ENCODE peak calls at places on chromosomes 4 and X, in five cellular contexts. One of them, this sample, is unnamed.

GRCh38 chr4:98468744-98469143 is 189.7 kb downstream of the TSPAN5 start:
- DNase-seq in pancreas: no peak
- DNase-seq in cardiac muscle cell: no peak
- DNase-seq in cardiac fibroblast: peak; percentile 78
- DNase-seq in lung: no peak
- DNase-seq in this sample: no peak

GRCh38 chr4:38757945-38758344 is 24.8 kb downstream of the TLR10 start:
- DNase-seq in pancreas: no peak
- DNase-seq in cardiac muscle cell: peak; percentile 10
- DNase-seq in cardiac fibroblast: no peak
- DNase-seq in lung: no peak
- DNase-seq in this sample: no peak

GRCh38 chr4:46505131-46505530 is 115.2 kb upstream of the GABRA2 start:
- DNase-seq in pancreas: no peak
- DNase-seq in cardiac muscle cell: no peak
- DNase-seq in cardiac fibroblast: no peak
- DNase-seq in lung: no peak
- DNase-seq in this sample: no peak

GRCh38 chr4:98969813-98970212 is 25.7 kb upstream of the METAP1 start:
- DNase-seq in pancreas: no peak
- DNase-seq in cardiac muscle cell: no peak
- DNase-seq in cardiac fibroblast: no peak
- DNase-seq in lung: no peak
- DNase-seq in this sample: no peak

GRCh38 chr4:87196927-87197326 is 23.5 kb downstream of the KLHL8 start:
- DNase-seq in pancreas: no peak
- DNase-seq in cardiac muscle cell: no peak
- DNase-seq in cardiac fibroblast: no peak
- DNase-seq in lung: no peak
- DNase-seq in this sample: no peak

GRCh38 chr4:11698846-11699590 is 270.3 kb upstream of the HS3ST1 start:
- DNase-seq in pancreas: no peak
- DNase-seq in cardiac muscle cell: no peak
- DNase-seq in cardiac fibroblast: peak; percentile 35
- DNase-seq in lung: no peak
- DNase-seq in this sample: no peak

GRCh38 chrX:131987252-131987651 is 35.9 kb upstream of the STK26 start:
- DNase-seq in pancreas: no peak
- DNase-seq in cardiac muscle cell: no peak
- DNase-seq in cardiac fibroblast: no peak
- DNase-seq in lung: no peak
- DNase-seq in this sample: no peak

GRCh38 chrX:71168134-71168533 is 23.5 kb downstream of the NLGN3 start:
- DNase-seq in pancreas: no peak
- DNase-seq in cardiac muscle cell: no peak
- DNase-seq in cardiac fibroblast: no peak
- DNase-seq in lung: no peak
- DNase-seq in this sample: no peak

GRCh38 chr4:47122592-47123291 is 91.4 kb downstream of the GABRB1 start:
- DNase-seq in pancreas: no peak
- DNase-seq in cardiac muscle cell: peak; percentile 78
- DNase-seq in cardiac fibroblast: peak; percentile 85
- DNase-seq in lung: peak; percentile 52
- DNase-seq in this sample: peak; percentile 68

GRCh38 chr4:144667500-144667899 is 21.5 kb downstream of the HHIP start:
- DNase-seq in pancreas: no peak
- DNase-seq in cardiac muscle cell: no peak
- DNase-seq in cardiac fibroblast: peak; percentile 45
- DNase-seq in lung: no peak
- DNase-seq in this sample: no peak

GRCh38 chrX:1657367-1658082 is 42.7 kb downstream of the ASMT start:
- DNase-seq in pancreas: no peak
- DNase-seq in cardiac muscle cell: peak; percentile 2
- DNase-seq in cardiac fibroblast: peak; percentile 36
- DNase-seq in lung: no peak
- DNase-seq in this sample: no peak

GRCh38 chrX:39938466-39938865 is 159.3 kb downstream of the BCOR start:
- DNase-seq in pancreas: no peak
- DNase-seq in cardiac muscle cell: no peak
- DNase-seq in cardiac fibroblast: no peak
- DNase-seq in lung: no peak
- DNase-seq in this sample: no peak

GRCh38 chr4:123017636-123018390 is 95.4 kb upstream of the NUDT6 start:
- DNase-seq in pancreas: no peak
- DNase-seq in cardiac muscle cell: no peak
- DNase-seq in cardiac fibroblast: peak; percentile 70
- DNase-seq in lung: no peak
- DNase-seq in this sample: no peak

GRCh38 chrX:96611619-96612362 is 72.9 kb upstream of the DIAPH2 start:
- DNase-seq in pancreas: no peak
- DNase-seq in cardiac muscle cell: no peak
- DNase-seq in cardiac fibroblast: peak; percentile 19
- DNase-seq in lung: no peak
- DNase-seq in this sample: no peak

GRCh38 chr4:162909952-162910351 is 256.7 kb downstream of the NAF1 start:
- DNase-seq in pancreas: no peak
- DNase-seq in cardiac muscle cell: no peak
- DNase-seq in cardiac fibroblast: no peak
- DNase-seq in lung: no peak
- DNase-seq in this sample: no peak

GRCh38 chr4:33104190-33104773 is 2384.1 kb downstream of the PCDH7 start:
- DNase-seq in pancreas: no peak
- DNase-seq in cardiac muscle cell: no peak
- DNase-seq in cardiac fibroblast: no peak
- DNase-seq in lung: no peak
- DNase-seq in this sample: no peak

GRCh38 chr4:125334936-125335335 is 20.2 kb downstream of the FAT4 start:
- DNase-seq in pancreas: no peak
- DNase-seq in cardiac muscle cell: no peak
- DNase-seq in cardiac fibroblast: no peak
- DNase-seq in lung: no peak
- DNase-seq in this sample: no peak

GRCh38 chr4:123673971-123674370 is 277.4 kb downstream of the SPRY1 start:
- DNase-seq in pancreas: no peak
- DNase-seq in cardiac muscle cell: no peak
- DNase-seq in cardiac fibroblast: no peak
- DNase-seq in lung: no peak
- DNase-seq in this sample: no peak

GRCh38 chrX:4925911-4926310 is 1212.5 kb upstream of the PRKX start:
- DNase-seq in pancreas: no peak
- DNase-seq in cardiac muscle cell: no peak
- DNase-seq in cardiac fibroblast: no peak
- DNase-seq in lung: no peak
- DNase-seq in this sample: no peak

GRCh38 chrX:153554519-153555167 is 37.2 kb downstream of the ATP2B3 start:
- DNase-seq in pancreas: peak; percentile 83
- DNase-seq in cardiac muscle cell: peak; percentile 53
- DNase-seq in cardiac fibroblast: peak; percentile 56
- DNase-seq in lung: peak; percentile 60
- DNase-seq in this sample: peak; percentile 13

GRCh38 chrX:9786839-9787635 is 808 bp downstream of the SHROOM2 start:
- DNase-seq in pancreas: peak; percentile 68
- DNase-seq in cardiac muscle cell: peak; percentile 68
- DNase-seq in cardiac fibroblast: no peak
- DNase-seq in lung: no peak
- DNase-seq in this sample: no peak

GRCh38 chr4:52984469-52984868 is 122.4 kb downstream of the RASL11B start:
- DNase-seq in pancreas: no peak
- DNase-seq in cardiac muscle cell: no peak
- DNase-seq in cardiac fibroblast: peak; percentile 38
- DNase-seq in lung: no peak
- DNase-seq in this sample: no peak

GRCh38 chr4:99968330-99968729 is 18.3 kb upstream of the H2AZ1 start:
- DNase-seq in pancreas: no peak
- DNase-seq in cardiac muscle cell: no peak
- DNase-seq in cardiac fibroblast: no peak
- DNase-seq in lung: no peak
- DNase-seq in this sample: peak; percentile 76

GRCh38 chr4:24778427-24779225 is 16.7 kb upstream of the SOD3 start:
- DNase-seq in pancreas: no peak
- DNase-seq in cardiac muscle cell: no peak
- DNase-seq in cardiac fibroblast: peak; percentile 99
- DNase-seq in lung: no peak
- DNase-seq in this sample: peak; percentile 94

GRCh38 chr4:7806080-7806630 is 133.5 kb downstream of the AFAP1 start:
- DNase-seq in pancreas: no peak
- DNase-seq in cardiac muscle cell: peak; percentile 58
- DNase-seq in cardiac fibroblast: peak; percentile 95
- DNase-seq in lung: peak; percentile 59
- DNase-seq in this sample: no peak

GRCh38 chr4:88817740-88818139 is 120.1 kb upstream of the NAP1L5 start:
- DNase-seq in pancreas: no peak
- DNase-seq in cardiac muscle cell: no peak
- DNase-seq in cardiac fibroblast: no peak
- DNase-seq in lung: no peak
- DNase-seq in this sample: no peak

GRCh38 chr4:88823058-88823919 is 125.7 kb upstream of the NAP1L5 start:
- DNase-seq in pancreas: peak; percentile 75
- DNase-seq in cardiac muscle cell: peak; percentile 95
- DNase-seq in cardiac fibroblast: peak; percentile 99
- DNase-seq in lung: peak; percentile 89
- DNase-seq in this sample: peak; percentile 90

GRCh38 chr4:88818650-88819470 is 121.2 kb upstream of the NAP1L5 start:
- DNase-seq in pancreas: no peak
- DNase-seq in cardiac muscle cell: peak; percentile 28
- DNase-seq in cardiac fibroblast: peak; percentile 70
- DNase-seq in lung: peak; percentile 36
- DNase-seq in this sample: peak; percentile 20

GRCh38 chr4:88822034-88822433 is 124.4 kb upstream of the NAP1L5 start:
- DNase-seq in pancreas: no peak
- DNase-seq in cardiac muscle cell: no peak
- DNase-seq in cardiac fibroblast: no peak
- DNase-seq in lung: no peak
- DNase-seq in this sample: no peak

DNA sequence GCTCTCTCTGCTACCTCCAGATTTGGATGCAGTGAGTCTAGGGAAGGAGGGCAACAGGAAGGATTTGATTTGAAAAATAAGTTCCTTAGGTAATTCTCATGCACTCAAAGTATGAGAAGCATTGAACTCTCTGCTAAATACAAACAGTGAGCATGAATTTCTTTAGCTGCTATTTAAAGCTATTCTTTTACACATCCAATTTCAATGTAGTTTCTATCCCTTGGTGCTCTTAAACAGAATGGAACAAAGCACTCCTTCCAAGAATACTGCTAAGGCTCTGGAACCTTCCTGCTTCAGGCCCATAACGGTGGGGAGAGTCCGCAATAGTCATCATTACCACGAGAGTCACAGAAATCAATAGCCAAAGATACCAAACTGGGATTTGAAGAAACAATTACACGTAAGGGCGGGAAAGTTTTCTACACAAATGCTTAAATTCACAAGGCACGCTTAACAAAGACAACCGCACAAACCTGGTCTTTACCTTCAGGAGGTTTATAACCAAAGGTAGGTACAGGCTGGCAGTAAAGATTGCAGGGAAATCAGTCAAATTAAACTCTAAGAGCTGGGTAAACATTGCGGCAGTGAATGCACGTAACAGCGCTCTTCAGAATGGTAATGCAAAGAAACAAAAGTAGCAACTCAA is 123.2 kb upstream of the NAP1L5 start:
- DNase-seq in pancreas: no peak
- DNase-seq in cardiac muscle cell: no peak
- DNase-seq in cardiac fibroblast: no peak
- DNase-seq in lung: no peak
- DNase-seq in this sample: no peak
- H3K4me3 ChIP-seq in pancreas: no peak overlapping the region
- H3K4me3 ChIP-seq in cardiac muscle cell: peak overlapping the region; percentile 49
- H3K4me3 ChIP-seq in cardiac fibroblast: no peak overlapping the region
- H3K4me3 ChIP-seq in lung: peak overlapping the region; percentile 43
- H3K4me3 ChIP-seq in this sample: peak overlapping the region; percentile 78

DNA sequence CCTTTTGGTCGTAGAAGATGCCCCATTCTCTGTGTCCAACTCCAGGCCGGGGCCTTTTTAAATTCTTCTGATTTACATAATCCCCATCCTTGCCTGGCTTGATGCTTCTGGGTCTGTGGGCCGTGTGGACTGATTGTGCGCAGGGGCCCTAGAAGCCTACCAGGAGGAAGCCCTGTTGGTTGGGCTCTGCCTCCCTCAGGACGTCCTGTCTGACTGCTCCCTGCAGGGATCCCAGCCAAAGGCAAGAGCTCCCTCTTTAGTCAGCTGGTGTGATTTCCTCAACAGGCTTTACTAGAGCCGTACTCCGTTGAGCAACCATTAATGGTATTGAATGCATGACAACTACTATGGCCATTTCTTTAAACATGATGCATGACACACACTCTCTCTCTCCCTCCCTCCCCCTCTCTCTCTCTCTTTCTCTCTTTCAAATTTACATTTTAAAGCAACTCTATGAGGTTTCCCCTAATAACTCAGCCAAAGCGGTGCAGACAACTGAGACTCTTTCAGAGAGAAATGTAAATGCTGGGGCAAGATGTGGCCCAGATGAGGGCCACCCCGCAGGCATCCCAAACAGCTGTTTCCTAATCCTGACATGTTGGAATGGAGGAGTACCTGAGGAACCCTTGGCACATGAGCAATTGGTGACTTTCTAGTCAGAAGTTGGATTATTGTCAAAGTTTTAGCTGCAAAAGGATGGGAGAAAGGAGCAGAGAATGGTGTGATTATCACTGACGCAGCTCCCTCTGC is 117.3 kb downstream of the DRD5 start:
- DNase-seq in pancreas: no peak
- DNase-seq in cardiac muscle cell: peak; percentile 79
- DNase-seq in cardiac fibroblast: peak; percentile 65
- DNase-seq in lung: peak; percentile 41
- DNase-seq in this sample: no peak
- TF ChIP-seq CTCF in pancreas: no peak
- TF ChIP-seq CTCF in cardiac muscle cell: peak; percentile 71
- TF ChIP-seq CTCF in cardiac fibroblast: peak; percentile 32
- TF ChIP-seq CTCF in lung: peak; percentile 30
- TF ChIP-seq CTCF in this sample: no peak

GRCh38 chr4:157459789-157460188 is 239.3 kb downstream of the GRIA2 start:
- DNase-seq in pancreas: no peak
- DNase-seq in cardiac muscle cell: peak; percentile 19
- DNase-seq in cardiac fibroblast: no peak
- DNase-seq in lung: no peak
- DNase-seq in this sample: no peak
- H3K4me3 ChIP-seq in pancreas: no peak overlapping the region
- H3K4me3 ChIP-seq in cardiac muscle cell: no peak overlapping the region
- H3K4me3 ChIP-seq in cardiac fibroblast: no peak overlapping the region
- H3K4me3 ChIP-seq in lung: no peak overlapping the region
- H3K4me3 ChIP-seq in this sample: no peak overlapping the region

GRCh38 chr4:158172196-158172557 is 648 bp downstream of the GASK1B start:
- DNase-seq in pancreas: no peak
- DNase-seq in cardiac muscle cell: peak; percentile 31
- DNase-seq in cardiac fibroblast: peak; percentile 64
- DNase-seq in lung: no peak
- DNase-seq in this sample: peak; percentile 26

GRCh38 chr4:158169931-158170690 is 2.7 kb downstream of the GASK1B start:
- DNase-seq in pancreas: no peak
- DNase-seq in cardiac muscle cell: no peak
- DNase-seq in cardiac fibroblast: peak; percentile 64
- DNase-seq in lung: no peak
- DNase-seq in this sample: no peak

GRCh38 chr4:158169516-158169915 is 3.3 kb downstream of the GASK1B start:
- DNase-seq in pancreas: no peak
- DNase-seq in cardiac muscle cell: no peak
- DNase-seq in cardiac fibroblast: peak; percentile 33
- DNase-seq in lung: no peak
- DNase-seq in this sample: no peak

GRCh38 chr4:158171456-158171790 is 1.4 kb downstream of the GASK1B start:
- DNase-seq in pancreas: no peak
- DNase-seq in cardiac muscle cell: no peak
- DNase-seq in cardiac fibroblast: no peak
- DNase-seq in lung: no peak
- DNase-seq in this sample: no peak

GRCh38 chr4:158170691-158171455 is 2.0 kb downstream of the GASK1B start:
- DNase-seq in pancreas: peak; percentile 74
- DNase-seq in cardiac muscle cell: no peak
- DNase-seq in cardiac fibroblast: peak; percentile 62
- DNase-seq in lung: peak; percentile 44
- DNase-seq in this sample: no peak
- TF ChIP-seq CTCF in pancreas: peak; percentile 23
- TF ChIP-seq CTCF in cardiac muscle cell: peak; percentile 63
- TF ChIP-seq CTCF in cardiac fibroblast: peak; percentile 60
- TF ChIP-seq CTCF in lung: no peak
- TF ChIP-seq CTCF in this sample: peak; percentile 49